ENCODE peak calls at places on chromosomes 13 and 19, in eight cellular contexts. M is CD4-positive, alpha-beta T cell; Y is NCI-H187 treated with DMSO at 0.1 percent for 48 hours; L is naive B cell; U is body of pancreas; T is NCI-H526; R is HAP-1; E is activated CD4-positive, alpha-beta T cell treated with anti-CD3 and anti-CD28 coated beads, Interleukin-2, amount 50 U/mL, for 1 hour. G is an unnamed sample.

GRCh38 chr19:1438933-1439358 is 750 bp downstream of the RPS15 start:
- DNase-seq in T (no peak), E (no peak), U (no peak), Y (no peak), R (no peak), L (no peak), M (no peak), G (no peak)

GRCh38 chr19:2016041-2016807 is 710 bp upstream of the BTBD2 start:
- DNase-seq in Y (peak), U (peak), M (no peak), T (peak), E (peak), R (peak), L (no peak), G (no peak)

GRCh38 chr13:113491418-113491883 is 940 bp upstream of the DCUN1D2 start:
- DNase-seq in R (no peak), E (no peak), U (peak), T (no peak), Y (no peak), M (no peak), L (peak), G (no peak)

GRCh38 chr19:3249408-3249807 is 24.9 kb downstream of the CELF5 start:
- DNase-seq in L (no peak), Y (no peak), M (no peak), T (peak), E (no peak), R (no peak), U (no peak), G (no peak)

GRCh38 chr13:32940601-32941000 is 75.6 kb upstream of the KL start:
- DNase-seq in Y (no peak), R (no peak), L (no peak), T (no peak), E (no peak), U (no peak), M (no peak), G (no peak)

GRCh38 chr19:459724-460511 is 915 bp downstream of the SHC2 start:
- DNase-seq in R (peak), E (no peak), T (no peak), U (peak), M (no peak), L (no peak), Y (no peak), G (no peak)

GRCh38 chr13:29800687-29801086 is 49.7 kb downstream of the UBL3 start:
- DNase-seq in E (no peak), R (no peak), M (no peak), L (no peak), T (no peak), U (no peak), Y (no peak), G (no peak)

GRCh38 chr13:46385946-46386345 is 1.1 kb downstream of the RUBCNL start:
- DNase-seq in M (no peak), Y (no peak), T (no peak), U (no peak), E (no peak), R (no peak), L (no peak), G (no peak)

GRCh38 chr13:85223883-85224656 is 575.1 kb downstream of the SLITRK6 start:
- DNase-seq in R (no peak), U (no peak), E (no peak), Y (no peak), T (no peak), M (no peak), L (no peak), G (no peak)

G was measured in activated B cell treated with CpG ODN at 0.5 μM for 24 hours.